ENCODE peak calls at places on chromosomes 6 and 20, in seven cellular contexts. One of them, this sample, is unnamed.

GRCh38 chr6:124389127-124389526 is 573.1 kb upstream of the RNF217 start:
- DNase-seq in BJ: no peak
- DNase-seq in spleen: no peak
- DNase-seq in CD8-positive, alpha-beta T cell: no peak
- DNase-seq in body of pancreas: no peak
- DNase-seq in gastrocnemius medialis: no peak
- DNase-seq in hepatocyte: no peak
- DNase-seq in this sample: no peak

GRCh38 chr6:1082040-1082935 is 229.6 kb upstream of the FOXQ1 start:
- DNase-seq in gastrocnemius medialis: no peak
- DNase-seq in hepatocyte: no peak
- DNase-seq in CD8-positive, alpha-beta T cell: no peak
- DNase-seq in BJ: no peak
- DNase-seq in spleen: no peak
- DNase-seq in body of pancreas: no peak
- DNase-seq in this sample: no peak

GRCh38 chr6:89251170-89251569 is 34.0 kb upstream of the GABRR1 start:
- DNase-seq in body of pancreas: no peak
- DNase-seq in hepatocyte: no peak
- DNase-seq in CD8-positive, alpha-beta T cell: no peak
- DNase-seq in gastrocnemius medialis: no peak
- DNase-seq in spleen: no peak
- DNase-seq in BJ: no peak
- DNase-seq in this sample: no peak

GRCh38 chr6:10945845-10946244 is 59.0 kb downstream of the SYCP2L start:
- DNase-seq in gastrocnemius medialis: no peak
- DNase-seq in BJ: no peak
- DNase-seq in spleen: no peak
- DNase-seq in hepatocyte: no peak
- DNase-seq in CD8-positive, alpha-beta T cell: no peak
- DNase-seq in body of pancreas: no peak
- DNase-seq in this sample: no peak

GRCh38 chr6:169035381-169036280 is 218.0 kb downstream of the THBS2 start:
- DNase-seq in hepatocyte: peak; percentile 35
- DNase-seq in body of pancreas: no peak
- DNase-seq in CD8-positive, alpha-beta T cell: no peak
- DNase-seq in spleen: no peak
- DNase-seq in BJ: peak; percentile 44
- DNase-seq in gastrocnemius medialis: no peak
- DNase-seq in this sample: no peak

GRCh38 chr6:13872681-13873080 is 52.1 kb upstream of the RNF182 start:
- DNase-seq in body of pancreas: peak; percentile 20
- DNase-seq in BJ: no peak
- DNase-seq in CD8-positive, alpha-beta T cell: no peak
- DNase-seq in gastrocnemius medialis: no peak
- DNase-seq in spleen: no peak
- DNase-seq in hepatocyte: no peak
- DNase-seq in this sample: peak; percentile 1

GRCh38 chr20:17985388-17986018 is 16.7 kb downstream of the MGME1 start:
- DNase-seq in gastrocnemius medialis: no peak
- DNase-seq in body of pancreas: no peak
- DNase-seq in BJ: no peak
- DNase-seq in spleen: no peak
- DNase-seq in CD8-positive, alpha-beta T cell: no peak
- DNase-seq in hepatocyte: peak; percentile 68
- DNase-seq in this sample: no peak

GRCh38 chr20:34458631-34459030 is 57.6 kb upstream of the DYNLRB1 start:
- DNase-seq in BJ: no peak
- DNase-seq in CD8-positive, alpha-beta T cell: no peak
- DNase-seq in hepatocyte: no peak
- DNase-seq in body of pancreas: no peak
- DNase-seq in spleen: no peak
- DNase-seq in gastrocnemius medialis: no peak
- DNase-seq in this sample: no peak

GRCh38 chr6:44053760-44054556 is 73.3 kb downstream of the MRPL14 start:
- DNase-seq in gastrocnemius medialis: no peak
- DNase-seq in BJ: peak; percentile 74
- DNase-seq in hepatocyte: no peak
- DNase-seq in body of pancreas: no peak
- DNase-seq in spleen: peak; percentile 43
- DNase-seq in CD8-positive, alpha-beta T cell: no peak
- DNase-seq in this sample: peak; percentile 85

GRCh38 chr20:38542994-38543906 is 37.7 kb upstream of the ADIG start:
- DNase-seq in body of pancreas: no peak
- DNase-seq in gastrocnemius medialis: no peak
- DNase-seq in BJ: no peak
- DNase-seq in CD8-positive, alpha-beta T cell: no peak
- DNase-seq in hepatocyte: no peak
- DNase-seq in spleen: no peak
- DNase-seq in this sample: no peak

GRCh38 chr6:18384621-18385020 is 2.5 kb upstream of the RNF144B start:
- DNase-seq in hepatocyte: no peak
- DNase-seq in spleen: no peak
- DNase-seq in gastrocnemius medialis: no peak
- DNase-seq in body of pancreas: no peak
- DNase-seq in BJ: no peak
- DNase-seq in CD8-positive, alpha-beta T cell: no peak
- DNase-seq in this sample: no peak

GRCh38 chr6:169568314-169569087 is 133.3 kb downstream of the WDR27 start:
- DNase-seq in gastrocnemius medialis: no peak
- DNase-seq in hepatocyte: no peak
- DNase-seq in body of pancreas: no peak
- DNase-seq in CD8-positive, alpha-beta T cell: no peak
- DNase-seq in BJ: no peak
- DNase-seq in spleen: no peak
- DNase-seq in this sample: no peak

GRCh38 chr6:11810039-11810541 is 31.5 kb upstream of the ADTRP start:
- DNase-seq in BJ: peak; percentile 34
- DNase-seq in CD8-positive, alpha-beta T cell: no peak
- DNase-seq in spleen: no peak
- DNase-seq in gastrocnemius medialis: peak; percentile 48
- DNase-seq in body of pancreas: peak; percentile 93
- DNase-seq in hepatocyte: peak; percentile 76
- DNase-seq in this sample: no peak

GRCh38 chr6:24283043-24283985 is 74.5 kb downstream of the DCDC2 start:
- DNase-seq in CD8-positive, alpha-beta T cell: no peak
- DNase-seq in body of pancreas: peak; percentile 91
- DNase-seq in spleen: no peak
- DNase-seq in BJ: peak; percentile 6
- DNase-seq in hepatocyte: peak; percentile 87
- DNase-seq in gastrocnemius medialis: peak; percentile 47
- DNase-seq in this sample: peak; percentile 56

GRCh38 chr20:19815553-19815991 is 57.5 kb downstream of the RIN2 start:
- DNase-seq in hepatocyte: peak; percentile 48
- DNase-seq in CD8-positive, alpha-beta T cell: no peak
- DNase-seq in BJ: peak; percentile 98
- DNase-seq in body of pancreas: peak; percentile 56
- DNase-seq in spleen: no peak
- DNase-seq in gastrocnemius medialis: peak; percentile 27
- DNase-seq in this sample: peak; percentile 95

GRCh38 chr6:41257369-41258195 is 28.9 kb downstream of the TREM1 start:
- DNase-seq in BJ: peak; percentile 35
- DNase-seq in spleen: no peak
- DNase-seq in CD8-positive, alpha-beta T cell: no peak
- DNase-seq in gastrocnemius medialis: no peak
- DNase-seq in hepatocyte: peak; percentile 56
- DNase-seq in body of pancreas: peak; percentile 84
- DNase-seq in this sample: no peak

GRCh38 chr6:52574709-52575489 is 2.0 kb downstream of the TRAM2 start:
- DNase-seq in CD8-positive, alpha-beta T cell: peak; percentile 47
- DNase-seq in hepatocyte: peak; percentile 74
- DNase-seq in gastrocnemius medialis: peak; percentile 38
- DNase-seq in spleen: peak; percentile 82
- DNase-seq in body of pancreas: peak; percentile 40
- DNase-seq in BJ: no peak
- DNase-seq in this sample: peak; percentile 73

GRCh38 chr20:11076434-11076833 is 402.6 kb upstream of the JAG1 start:
- DNase-seq in spleen: no peak
- DNase-seq in hepatocyte: no peak
- DNase-seq in body of pancreas: no peak
- DNase-seq in BJ: no peak
- DNase-seq in CD8-positive, alpha-beta T cell: no peak
- DNase-seq in gastrocnemius medialis: no peak
- DNase-seq in this sample: no peak

GRCh38 chr6:2658788-2659187 is 91.9 kb downstream of the MYLK4 start:
- DNase-seq in spleen: no peak
- DNase-seq in BJ: no peak
- DNase-seq in hepatocyte: peak; percentile 20
- DNase-seq in body of pancreas: no peak
- DNase-seq in gastrocnemius medialis: no peak
- DNase-seq in CD8-positive, alpha-beta T cell: no peak
- DNase-seq in this sample: no peak

GRCh38 chr6:14784596-14785360 is 461.1 kb upstream of the JARID2 start:
- DNase-seq in CD8-positive, alpha-beta T cell: no peak
- DNase-seq in hepatocyte: peak; percentile 27
- DNase-seq in BJ: no peak
- DNase-seq in spleen: no peak
- DNase-seq in gastrocnemius medialis: no peak
- DNase-seq in body of pancreas: no peak
- DNase-seq in this sample: peak; percentile 47

GRCh38 chr20:51736947-51737346 is 31.2 kb downstream of the ATP9A start:
- DNase-seq in body of pancreas: no peak
- DNase-seq in CD8-positive, alpha-beta T cell: no peak
- DNase-seq in gastrocnemius medialis: no peak
- DNase-seq in hepatocyte: no peak
- DNase-seq in BJ: no peak
- DNase-seq in spleen: no peak
- DNase-seq in this sample: no peak

DNA sequence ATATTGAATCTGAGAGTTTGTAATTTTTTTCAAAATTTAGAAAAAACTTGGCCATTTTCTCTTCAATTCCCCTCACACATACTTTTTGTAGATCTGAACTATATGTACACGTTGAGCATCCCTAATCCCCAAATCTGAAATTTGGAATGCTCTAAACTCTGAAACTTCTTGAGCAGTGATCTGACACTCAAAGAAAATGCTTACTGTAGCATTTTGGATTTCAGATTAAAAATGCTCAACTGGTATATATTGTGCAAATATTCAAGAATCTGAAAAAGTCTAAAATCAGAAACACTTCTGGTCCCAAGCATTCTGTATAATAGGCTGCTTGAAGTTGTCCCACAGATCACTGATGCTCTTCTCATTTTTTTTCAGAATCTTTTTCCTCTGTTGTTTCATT is 78.8 kb upstream of the ZBTB24 start:
- DNase-seq in body of pancreas: no peak
- DNase-seq in hepatocyte: no peak
- DNase-seq in spleen: no peak
- DNase-seq in BJ: no peak
- DNase-seq in CD8-positive, alpha-beta T cell: no peak
- DNase-seq in gastrocnemius medialis: no peak
- DNase-seq in this sample: no peak
- H3K4me3 ChIP-seq in body of pancreas: no peak overlapping the region
- H3K4me3 ChIP-seq in hepatocyte: no peak overlapping the region
- H3K4me3 ChIP-seq in spleen: no peak overlapping the region
- H3K4me3 ChIP-seq in BJ: no peak overlapping the region
- H3K4me3 ChIP-seq in CD8-positive, alpha-beta T cell: no peak overlapping the region
- H3K4me3 ChIP-seq in gastrocnemius medialis: no peak overlapping the region
- H3K4me3 ChIP-seq in this sample: no peak overlapping the region

DNA sequence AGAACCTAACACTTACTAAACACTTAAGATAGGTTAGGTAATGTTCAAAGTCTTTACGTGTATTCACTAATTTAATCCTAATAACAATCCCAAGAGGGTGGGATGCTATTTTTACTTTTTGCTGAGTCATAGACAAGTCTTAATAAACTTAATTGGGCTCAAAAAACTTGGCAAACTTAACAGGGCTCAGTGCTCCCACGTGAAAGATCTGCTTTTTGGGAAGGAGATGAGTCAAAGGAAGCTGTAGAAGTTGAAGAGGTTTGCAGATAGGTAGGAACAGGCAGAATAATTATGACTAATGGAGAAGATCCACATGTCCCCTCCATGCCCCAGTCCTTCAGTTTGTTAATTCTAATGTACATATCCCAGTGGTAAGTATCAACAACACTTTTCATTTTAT is 44.5 kb upstream of the STMND1 start:
- DNase-seq in body of pancreas: no peak
- DNase-seq in spleen: no peak
- DNase-seq in gastrocnemius medialis: no peak
- DNase-seq in CD8-positive, alpha-beta T cell: no peak
- DNase-seq in BJ: peak; percentile 44
- DNase-seq in hepatocyte: no peak
- DNase-seq in this sample: no peak
- H3K4me3 ChIP-seq in body of pancreas: no peak overlapping the region
- H3K4me3 ChIP-seq in spleen: no peak overlapping the region
- H3K4me3 ChIP-seq in gastrocnemius medialis: no peak overlapping the region
- H3K4me3 ChIP-seq in CD8-positive, alpha-beta T cell: no peak overlapping the region
- H3K4me3 ChIP-seq in BJ: no peak overlapping the region
- H3K4me3 ChIP-seq in hepatocyte: no peak overlapping the region
- H3K4me3 ChIP-seq in this sample: no peak overlapping the region

DNA sequence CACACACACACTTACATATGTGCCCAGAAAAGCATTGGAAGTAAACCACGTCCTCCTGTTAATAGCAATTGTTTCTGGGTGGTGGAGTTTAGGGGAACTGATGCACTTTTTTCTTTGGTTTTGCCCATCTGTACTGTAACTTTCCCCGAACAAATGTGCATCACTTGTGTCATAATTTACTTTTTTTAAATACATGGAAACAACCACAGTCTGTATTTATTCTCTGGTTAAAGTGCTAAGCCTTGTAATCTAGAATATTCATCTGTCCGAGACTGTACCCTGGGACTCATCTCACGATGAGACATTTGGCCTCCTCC is 61.5 kb upstream of the CD93 start:
- DNase-seq in BJ: no peak
- DNase-seq in body of pancreas: no peak
- DNase-seq in CD8-positive, alpha-beta T cell: no peak
- DNase-seq in hepatocyte: no peak
- DNase-seq in gastrocnemius medialis: no peak
- DNase-seq in spleen: no peak
- DNase-seq in this sample: no peak
- H3K4me3 ChIP-seq in BJ: no peak overlapping the region
- H3K4me3 ChIP-seq in body of pancreas: no peak overlapping the region
- H3K4me3 ChIP-seq in CD8-positive, alpha-beta T cell: no peak overlapping the region
- H3K4me3 ChIP-seq in hepatocyte: no peak overlapping the region
- H3K4me3 ChIP-seq in gastrocnemius medialis: no peak overlapping the region
- H3K4me3 ChIP-seq in spleen: peak overlapping the region; percentile 47
- H3K4me3 ChIP-seq in this sample: no peak overlapping the region

DNA sequence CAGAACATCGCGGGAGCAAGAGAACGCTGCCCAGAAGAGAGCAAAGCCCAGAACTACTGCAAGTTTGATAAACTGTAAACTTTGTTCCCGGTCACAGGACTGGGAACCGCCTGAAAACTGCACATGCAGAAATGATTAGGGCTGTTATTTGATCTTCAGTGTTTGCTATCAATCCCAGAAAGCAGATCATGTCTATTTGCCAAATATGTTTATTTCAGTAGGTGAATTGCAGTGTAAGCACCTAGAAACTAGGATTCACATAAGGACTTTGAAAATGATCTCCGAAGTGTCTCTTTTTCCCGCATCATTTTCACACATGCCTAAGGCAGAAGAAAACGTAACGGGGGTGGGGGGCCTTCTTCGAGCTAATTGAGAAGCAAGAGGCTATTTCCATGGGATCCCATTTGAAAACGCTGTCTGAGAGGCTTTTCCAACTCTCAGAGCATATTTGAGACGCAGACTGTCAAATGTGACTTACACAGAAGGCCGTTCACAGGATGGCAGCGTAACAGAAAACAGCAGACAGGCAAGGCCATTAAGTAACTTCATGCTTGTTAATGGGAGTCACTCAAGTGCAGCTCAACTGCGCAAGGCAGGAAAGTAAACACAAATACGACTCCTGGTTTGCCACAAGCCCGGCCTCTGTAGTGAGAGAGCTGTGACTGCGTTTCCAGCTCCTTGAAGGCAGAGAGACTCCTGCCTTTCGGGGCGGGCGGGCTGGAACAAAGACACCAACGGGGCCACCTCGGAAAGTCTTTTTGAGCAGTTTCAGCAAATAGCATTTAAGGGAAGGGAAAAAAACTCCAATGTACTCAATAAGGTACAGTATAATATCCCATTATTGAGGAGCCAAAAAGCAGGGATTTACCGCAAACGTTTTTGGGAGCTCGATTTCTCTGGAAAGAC is 144.7 kb upstream of the ZNF217 start:
- DNase-seq in spleen: no peak
- DNase-seq in BJ: peak; percentile 87
- DNase-seq in hepatocyte: peak; percentile 92
- DNase-seq in body of pancreas: peak; percentile 93
- DNase-seq in gastrocnemius medialis: peak; percentile 82
- DNase-seq in CD8-positive, alpha-beta T cell: no peak
- DNase-seq in this sample: peak; percentile 67
- H3K4me3 ChIP-seq in spleen: peak overlapping the region; percentile 12
- H3K4me3 ChIP-seq in BJ: peak overlapping the region; percentile 21
- H3K4me3 ChIP-seq in hepatocyte: no peak overlapping the region
- H3K4me3 ChIP-seq in body of pancreas: no peak overlapping the region
- H3K4me3 ChIP-seq in gastrocnemius medialis: peak overlapping the region; percentile 24
- H3K4me3 ChIP-seq in CD8-positive, alpha-beta T cell: no peak overlapping the region
- H3K4me3 ChIP-seq in this sample: peak overlapping the region; percentile 12

This sample was measured in SJSA1.